ENCODE peak calls at places on chromosomes 11 and 22, in seven cellular contexts. One of them, this sample, is unnamed.

GRCh38 chr22:45124176-45124857 is 39.4 kb upstream of the NUP50 start:
- DNase-seq in breast epithelium: no peak
- DNase-seq in COLO829: no peak
- DNase-seq in NCI-H1092 treated with DMSO at 0.1 percent for 48 hours: no peak
- DNase-seq in mucosa of gallbladder: no peak
- DNase-seq in brain microvascular endothelial cell: no peak
- DNase-seq in H7: peak; percentile 51
- DNase-seq in this sample: no peak

GRCh38 chr11:61553373-61554171 is 27.3 kb downstream of the SYT7 start:
- DNase-seq in NCI-H1092 treated with DMSO at 0.1 percent for 48 hours: no peak
- DNase-seq in H7: peak; percentile 71
- DNase-seq in breast epithelium: no peak
- DNase-seq in mucosa of gallbladder: no peak
- DNase-seq in COLO829: no peak
- DNase-seq in brain microvascular endothelial cell: no peak
- DNase-seq in this sample: no peak

GRCh38 chr11:18012314-18012905 is 437 bp downstream of the SERGEF start:
- DNase-seq in NCI-H1092 treated with DMSO at 0.1 percent for 48 hours: peak; percentile 50
- DNase-seq in breast epithelium: no peak
- DNase-seq in brain microvascular endothelial cell: no peak
- DNase-seq in H7: no peak
- DNase-seq in mucosa of gallbladder: no peak
- DNase-seq in COLO829: no peak
- DNase-seq in this sample: peak; percentile 4

GRCh38 chr11:24496728-24497396 is at the start of gene LUZP2:
- DNase-seq in mucosa of gallbladder: peak; percentile 13
- DNase-seq in NCI-H1092 treated with DMSO at 0.1 percent for 48 hours: no peak
- DNase-seq in brain microvascular endothelial cell: peak; percentile 18
- DNase-seq in H7: peak; percentile 67
- DNase-seq in COLO829: no peak
- DNase-seq in breast epithelium: no peak
- DNase-seq in this sample: no peak

GRCh38 chr11:104812416-104812815 is 85.8 kb downstream of the CASP12 start:
- DNase-seq in mucosa of gallbladder: no peak
- DNase-seq in H7: no peak
- DNase-seq in brain microvascular endothelial cell: no peak
- DNase-seq in NCI-H1092 treated with DMSO at 0.1 percent for 48 hours: no peak
- DNase-seq in breast epithelium: no peak
- DNase-seq in COLO829: no peak
- DNase-seq in this sample: no peak

GRCh38 chr22:26977741-26978140 is 320.4 kb downstream of the MIAT start:
- DNase-seq in H7: no peak
- DNase-seq in NCI-H1092 treated with DMSO at 0.1 percent for 48 hours: no peak
- DNase-seq in COLO829: no peak
- DNase-seq in brain microvascular endothelial cell: no peak
- DNase-seq in mucosa of gallbladder: no peak
- DNase-seq in breast epithelium: no peak
- DNase-seq in this sample: no peak

GRCh38 chr11:129698212-129698611 is 117.4 kb upstream of the TMEM45B start:
- DNase-seq in COLO829: no peak
- DNase-seq in mucosa of gallbladder: no peak
- DNase-seq in brain microvascular endothelial cell: no peak
- DNase-seq in NCI-H1092 treated with DMSO at 0.1 percent for 48 hours: no peak
- DNase-seq in H7: no peak
- DNase-seq in breast epithelium: no peak
- DNase-seq in this sample: no peak

GRCh38 chr11:119937412-119937811 is 200.5 kb downstream of the TRIM29 start:
- DNase-seq in brain microvascular endothelial cell: no peak
- DNase-seq in H7: no peak
- DNase-seq in NCI-H1092 treated with DMSO at 0.1 percent for 48 hours: no peak
- DNase-seq in mucosa of gallbladder: no peak
- DNase-seq in breast epithelium: no peak
- DNase-seq in COLO829: no peak
- DNase-seq in this sample: no peak

GRCh38 chr11:124778281-124778680 is 16.2 kb upstream of the ESAM start:
- DNase-seq in COLO829: no peak
- DNase-seq in H7: peak; percentile 52
- DNase-seq in mucosa of gallbladder: no peak
- DNase-seq in NCI-H1092 treated with DMSO at 0.1 percent for 48 hours: no peak
- DNase-seq in brain microvascular endothelial cell: no peak
- DNase-seq in breast epithelium: no peak
- DNase-seq in this sample: no peak

GRCh38 chr11:2797741-2798361 is 87.7 kb downstream of the CDKN1C start:
- DNase-seq in NCI-H1092 treated with DMSO at 0.1 percent for 48 hours: no peak
- DNase-seq in COLO829: no peak
- DNase-seq in H7: no peak
- DNase-seq in breast epithelium: no peak
- DNase-seq in brain microvascular endothelial cell: no peak
- DNase-seq in mucosa of gallbladder: no peak
- DNase-seq in this sample: no peak

GRCh38 chr11:121426476-121427454 is 25.3 kb upstream of the SORL1 start:
- DNase-seq in breast epithelium: no peak
- DNase-seq in brain microvascular endothelial cell: no peak
- DNase-seq in NCI-H1092 treated with DMSO at 0.1 percent for 48 hours: peak; percentile 23
- DNase-seq in H7: peak; percentile 91
- DNase-seq in mucosa of gallbladder: peak; percentile 36
- DNase-seq in COLO829: no peak
- DNase-seq in this sample: no peak

GRCh38 chr11:129279326-129280026 is 87.4 kb upstream of the ARHGAP32 start:
- DNase-seq in NCI-H1092 treated with DMSO at 0.1 percent for 48 hours: peak; percentile 86
- DNase-seq in H7: peak; percentile 96
- DNase-seq in mucosa of gallbladder: peak; percentile 70
- DNase-seq in COLO829: peak; percentile 46
- DNase-seq in breast epithelium: peak; percentile 47
- DNase-seq in brain microvascular endothelial cell: peak; percentile 38
- DNase-seq in this sample: peak; percentile 4

GRCh38 chr11:117825538-117826359 is 1.2 kb upstream of the FXYD2 start:
- DNase-seq in breast epithelium: no peak
- DNase-seq in H7: peak; percentile 14
- DNase-seq in mucosa of gallbladder: no peak
- DNase-seq in NCI-H1092 treated with DMSO at 0.1 percent for 48 hours: no peak
- DNase-seq in COLO829: no peak
- DNase-seq in brain microvascular endothelial cell: no peak
- DNase-seq in this sample: no peak

GRCh38 chr11:77386178-77386577 is 84.7 kb upstream of the GDPD4 start:
- DNase-seq in breast epithelium: no peak
- DNase-seq in NCI-H1092 treated with DMSO at 0.1 percent for 48 hours: no peak
- DNase-seq in COLO829: no peak
- DNase-seq in brain microvascular endothelial cell: no peak
- DNase-seq in mucosa of gallbladder: no peak
- DNase-seq in H7: no peak
- DNase-seq in this sample: no peak

GRCh38 chr11:57761301-57762234 is at the start of gene CTNND1:
- DNase-seq in breast epithelium: peak; percentile 96
- DNase-seq in mucosa of gallbladder: peak; percentile 92
- DNase-seq in brain microvascular endothelial cell: peak; percentile 96
- DNase-seq in NCI-H1092 treated with DMSO at 0.1 percent for 48 hours: peak; percentile 89
- DNase-seq in H7: peak; percentile 89
- DNase-seq in COLO829: peak; percentile 98
- DNase-seq in this sample: peak; percentile 74

GRCh38 chr11:32706985-32707736 is 87.3 kb downstream of the CCDC73 start:
- DNase-seq in H7: no peak
- DNase-seq in breast epithelium: no peak
- DNase-seq in mucosa of gallbladder: no peak
- DNase-seq in brain microvascular endothelial cell: no peak
- DNase-seq in COLO829: peak; percentile 60
- DNase-seq in NCI-H1092 treated with DMSO at 0.1 percent for 48 hours: no peak
- DNase-seq in this sample: no peak

GRCh38 chr11:104650234-104650633 is 248.0 kb downstream of the CASP12 start:
- DNase-seq in H7: no peak
- DNase-seq in NCI-H1092 treated with DMSO at 0.1 percent for 48 hours: no peak
- DNase-seq in brain microvascular endothelial cell: no peak
- DNase-seq in COLO829: no peak
- DNase-seq in breast epithelium: no peak
- DNase-seq in mucosa of gallbladder: no peak
- DNase-seq in this sample: no peak

GRCh38 chr11:19437760-19438159 is 197.0 kb upstream of the E2F8 start:
- DNase-seq in breast epithelium: no peak
- DNase-seq in H7: no peak
- DNase-seq in mucosa of gallbladder: no peak
- DNase-seq in NCI-H1092 treated with DMSO at 0.1 percent for 48 hours: no peak
- DNase-seq in brain microvascular endothelial cell: peak; percentile 55
- DNase-seq in COLO829: peak; percentile 61
- DNase-seq in this sample: no peak

GRCh38 chr11:57480409-57481137 is 20.2 kb downstream of the RTN4RL2 start:
- DNase-seq in NCI-H1092 treated with DMSO at 0.1 percent for 48 hours: peak; percentile 79
- DNase-seq in H7: peak; percentile 90
- DNase-seq in mucosa of gallbladder: peak; percentile 64
- DNase-seq in breast epithelium: no peak
- DNase-seq in COLO829: peak; percentile 88
- DNase-seq in brain microvascular endothelial cell: peak; percentile 29
- DNase-seq in this sample: no peak

GRCh38 chr22:36415415-36416168 is 27.8 kb upstream of the MYH9 start:
- DNase-seq in NCI-H1092 treated with DMSO at 0.1 percent for 48 hours: no peak
- DNase-seq in H7: peak; percentile 27
- DNase-seq in breast epithelium: no peak
- DNase-seq in COLO829: peak; percentile 67
- DNase-seq in brain microvascular endothelial cell: no peak
- DNase-seq in mucosa of gallbladder: no peak
- DNase-seq in this sample: no peak

GRCh38 chr22:37760152-37760551 is 47.6 kb upstream of the GCAT start:
- DNase-seq in mucosa of gallbladder: no peak
- DNase-seq in COLO829: no peak
- DNase-seq in NCI-H1092 treated with DMSO at 0.1 percent for 48 hours: no peak
- DNase-seq in brain microvascular endothelial cell: no peak
- DNase-seq in breast epithelium: no peak
- DNase-seq in H7: no peak
- DNase-seq in this sample: no peak

GRCh38 chr11:75350743-75351540 is 519 bp downstream of the ARRB1 start:
- DNase-seq in breast epithelium: no peak
- DNase-seq in COLO829: no peak
- DNase-seq in brain microvascular endothelial cell: no peak
- DNase-seq in mucosa of gallbladder: no peak
- DNase-seq in NCI-H1092 treated with DMSO at 0.1 percent for 48 hours: peak; percentile 32
- DNase-seq in H7: peak; percentile 88
- DNase-seq in this sample: no peak

GRCh38 chr22:24120029-24120428 is 61.3 kb upstream of the SUSD2 start:
- DNase-seq in brain microvascular endothelial cell: no peak
- DNase-seq in mucosa of gallbladder: no peak
- DNase-seq in COLO829: no peak
- DNase-seq in H7: no peak
- DNase-seq in NCI-H1092 treated with DMSO at 0.1 percent for 48 hours: no peak
- DNase-seq in breast epithelium: no peak
- DNase-seq in this sample: no peak

GRCh38 chr11:107457205-107457557 is 444 bp downstream of the CWF19L2 start:
- DNase-seq in mucosa of gallbladder: no peak
- DNase-seq in NCI-H1092 treated with DMSO at 0.1 percent for 48 hours: no peak
- DNase-seq in breast epithelium: no peak
- DNase-seq in H7: peak; percentile 12
- DNase-seq in brain microvascular endothelial cell: peak; percentile 1
- DNase-seq in COLO829: peak; percentile 11
- DNase-seq in this sample: no peak

GRCh38 chr11:118930152-118930712 is 4.5 kb upstream of the BCL9L start:
- DNase-seq in NCI-H1092 treated with DMSO at 0.1 percent for 48 hours: peak; percentile 78
- DNase-seq in breast epithelium: peak; percentile 94
- DNase-seq in H7: peak; percentile 95
- DNase-seq in COLO829: peak; percentile 76
- DNase-seq in mucosa of gallbladder: peak; percentile 94
- DNase-seq in brain microvascular endothelial cell: peak; percentile 69
- DNase-seq in this sample: no peak

GRCh38 chr11:105179542-105180278 is 40.1 kb upstream of the CARD18 start:
- DNase-seq in COLO829: no peak
- DNase-seq in mucosa of gallbladder: no peak
- DNase-seq in brain microvascular endothelial cell: no peak
- DNase-seq in NCI-H1092 treated with DMSO at 0.1 percent for 48 hours: peak; percentile 17
- DNase-seq in breast epithelium: no peak
- DNase-seq in H7: no peak
- DNase-seq in this sample: no peak

GRCh38 chr11:44565746-44566558 is 489 bp downstream of the CD82 start:
- DNase-seq in NCI-H1092 treated with DMSO at 0.1 percent for 48 hours: no peak
- DNase-seq in brain microvascular endothelial cell: no peak
- DNase-seq in H7: peak; percentile 60
- DNase-seq in COLO829: no peak
- DNase-seq in mucosa of gallbladder: no peak
- DNase-seq in breast epithelium: peak; percentile 44
- DNase-seq in this sample: no peak

GRCh38 chr11:3101921-3102640 is 44.9 kb upstream of the CARS1 start:
- DNase-seq in brain microvascular endothelial cell: no peak
- DNase-seq in COLO829: no peak
- DNase-seq in H7: peak; percentile 79
- DNase-seq in NCI-H1092 treated with DMSO at 0.1 percent for 48 hours: no peak
- DNase-seq in breast epithelium: no peak
- DNase-seq in mucosa of gallbladder: no peak
- DNase-seq in this sample: no peak

GRCh38 chr11:41786087-41786486 is 326.6 kb upstream of the LRRC4C start:
- DNase-seq in H7: no peak
- DNase-seq in mucosa of gallbladder: no peak
- DNase-seq in breast epithelium: no peak
- DNase-seq in COLO829: no peak
- DNase-seq in NCI-H1092 treated with DMSO at 0.1 percent for 48 hours: no peak
- DNase-seq in brain microvascular endothelial cell: no peak
- DNase-seq in this sample: no peak

GRCh38 chr11:126112547-126112946 is 49.9 kb upstream of the CDON start:
- DNase-seq in H7: no peak
- DNase-seq in mucosa of gallbladder: no peak
- DNase-seq in brain microvascular endothelial cell: peak; percentile 48
- DNase-seq in NCI-H1092 treated with DMSO at 0.1 percent for 48 hours: no peak
- DNase-seq in breast epithelium: no peak
- DNase-seq in COLO829: no peak
- DNase-seq in this sample: no peak

GRCh38 chr11:126305699-126306098 is 1.8 kb downstream of the DCPS start:
- DNase-seq in COLO829: no peak
- DNase-seq in NCI-H1092 treated with DMSO at 0.1 percent for 48 hours: no peak
- DNase-seq in breast epithelium: no peak
- DNase-seq in H7: no peak
- DNase-seq in brain microvascular endothelial cell: no peak
- DNase-seq in mucosa of gallbladder: no peak
- DNase-seq in this sample: no peak

GRCh38 chr11:2300936-2301630 is 635 bp downstream of the C11orf21 start:
- DNase-seq in COLO829: no peak
- DNase-seq in breast epithelium: peak; percentile 17
- DNase-seq in H7: peak; percentile 63
- DNase-seq in brain microvascular endothelial cell: no peak
- DNase-seq in mucosa of gallbladder: no peak
- DNase-seq in NCI-H1092 treated with DMSO at 0.1 percent for 48 hours: no peak
- DNase-seq in this sample: no peak

GRCh38 chr22:19800761-19801244 is 40.2 kb downstream of the TBX1 start:
- DNase-seq in COLO829: no peak
- DNase-seq in brain microvascular endothelial cell: peak; percentile 24
- DNase-seq in breast epithelium: no peak
- DNase-seq in H7: peak; percentile 86
- DNase-seq in mucosa of gallbladder: no peak
- DNase-seq in NCI-H1092 treated with DMSO at 0.1 percent for 48 hours: no peak
- DNase-seq in this sample: no peak

This sample was measured in thoracic aorta.